ENCODE peak calls at places on chromosomes 7 and 10, in seven cellular contexts. U, A, Z, R, M, C and J are unnamed samples. For H3K4me1, the result is how much of the 10 kb centered on the place peaks cover.

GRCh38 chr7:140659727-140660396 is 12.9 kb upstream of the ADCK2 start:
- DNase-seq in U (no peak), A (no peak), Z (no peak), R (no peak), M (no peak), C (peak), J (no peak)

GRCh38 chr7:158590181-158590530 is 2.5 kb upstream of the PTPRN2 start:
- DNase-seq in U (no peak), A (no peak), Z (no peak), R (no peak), M (no peak), C (no peak), J (no peak)

GRCh38 chr7:139654270-139655181 is 123.3 kb downstream of the HIPK2 start:
- DNase-seq in U (no peak), A (no peak), Z (no peak), R (no peak), M (no peak), C (no peak), J (no peak)

GRCh38 chr7:1954366-1955004 is 278.3 kb downstream of the MAD1L1 start:
- DNase-seq in U (no peak), A (no peak), Z (no peak), R (no peak), M (no peak), C (no peak), J (peak)

GRCh38 chr10:1529806-1530413 is 207.4 kb downstream of the ADARB2 start:
- DNase-seq in U (no peak), A (no peak), Z (no peak), R (no peak), M (no peak), C (no peak), J (no peak)

GRCh38 chr7:1158203-1159126 is 1.5 kb downstream of the ZFAND2A start:
- DNase-seq in U (no peak), A (no peak), Z (no peak), R (no peak), M (no peak), C (no peak), J (no peak)

GRCh38 chr7:114087674-114088539 is 169.1 kb upstream of the PPP1R3A start:
- DNase-seq in U (peak), A (no peak), Z (no peak), R (no peak), M (peak), C (no peak), J (no peak)

GRCh38 chr7:20795361-20795760 is 8.7 kb upstream of the SP8 start:
- DNase-seq in U (no peak), A (no peak), Z (no peak), R (no peak), M (no peak), C (no peak), J (no peak)

GRCh38 chr10:111234234-111234633 is 157.4 kb downstream of the ADRA2A start:
- DNase-seq in U (no peak), A (no peak), Z (no peak), R (no peak), M (no peak), C (no peak), J (no peak)

GRCh38 chr7:17651926-17652385 is 288.3 kb downstream of the SNX13 start:
- DNase-seq in U (peak), A (peak), Z (no peak), R (no peak), M (no peak), C (peak), J (no peak)

GRCh38 chr10:30813872-30814471 is 184.4 kb upstream of the LYZL2 start:
- DNase-seq in U (peak), A (peak), Z (no peak), R (no peak), M (no peak), C (peak), J (no peak)

GRCh38 chr10:11150876-11151275 is 133.2 kb downstream of the CELF2 start:
- DNase-seq in U (no peak), A (no peak), Z (no peak), R (no peak), M (no peak), C (no peak), J (no peak)

GRCh38 chr10:11150255-11150731 is 132.6 kb downstream of the CELF2 start:
- DNase-seq in U (no peak), A (no peak), Z (no peak), R (no peak), M (no peak), C (no peak), J (no peak)

GRCh38 chr10:11148131-11148530 is 130.5 kb downstream of the CELF2 start:
- DNase-seq in U (no peak), A (no peak), Z (no peak), R (no peak), M (no peak), C (no peak), J (no peak)

GRCh38 chr10:11148638-11149037 is 131.0 kb downstream of the CELF2 start:
- DNase-seq in U (no peak), A (no peak), Z (no peak), R (no peak), M (no peak), C (no peak), J (no peak)

GRCh38 chr10:11149499-11149898 is 131.8 kb downstream of the CELF2 start:
- DNase-seq in U (no peak), A (no peak), Z (no peak), R (no peak), M (no peak), C (no peak), J (peak)
- H3K4me1 ChIP-seq in U (under half), A (half or more), Z (under half), R (under half), M (under half), C (under half), J (half or more)

DNA sequence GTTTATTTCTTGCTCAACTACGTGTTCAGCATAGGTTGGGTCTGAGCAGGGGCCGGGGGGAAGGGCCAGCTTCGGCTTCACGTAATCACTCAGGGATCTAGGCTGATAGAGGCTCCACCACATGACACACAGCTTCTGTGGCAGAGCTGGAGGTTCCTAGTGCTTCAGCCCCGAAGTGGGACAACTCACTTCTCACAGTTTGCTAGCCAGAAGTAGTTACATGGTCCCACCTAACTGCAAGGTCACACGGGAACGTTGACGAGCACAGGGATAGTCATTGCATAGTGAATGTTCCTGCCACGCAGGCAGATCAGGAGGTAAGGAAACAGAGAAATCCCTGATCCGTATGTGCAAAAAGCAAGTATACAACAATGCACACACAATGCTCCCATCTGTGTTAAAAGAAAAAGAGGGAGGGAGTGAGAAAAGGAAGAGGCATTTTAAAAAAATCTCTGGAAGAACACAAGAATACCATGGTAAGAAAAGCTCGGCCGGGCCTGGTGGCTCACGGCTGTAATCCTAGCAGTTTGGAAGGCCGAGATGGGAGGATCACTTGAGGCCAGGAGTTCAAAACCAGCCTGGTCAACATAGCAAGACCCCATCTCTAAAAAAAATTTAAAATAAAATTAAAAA is 16.9 kb downstream of the SMURF1 start:
- DNase-seq in U (no peak), A (no peak), Z (no peak), R (peak), M (peak), C (no peak), J (peak)
- H3K4me1 ChIP-seq in U (under half), A (under half), Z (under half), R (under half), M (half or more), C (under half), J (half or more)

GRCh38 chr7:55046582-55047347 is 27.9 kb downstream of the EGFR start:
- DNase-seq in U (no peak), A (no peak), Z (no peak), R (peak), M (no peak), C (no peak), J (no peak)
- H3K4me1 ChIP-seq in U (under half), A (under half), Z (under half), R (under half), M (under half), C (under half), J (under half)

GRCh38 chr7:28625446-28625845 is 213.1 kb downstream of the CREB5 start:
- DNase-seq in U (no peak), A (no peak), Z (no peak), R (no peak), M (no peak), C (peak), J (no peak)
- H3K4me1 ChIP-seq in U (under half), A (under half), Z (under half), R (under half), M (under half), C (under half), J (under half)

DNA sequence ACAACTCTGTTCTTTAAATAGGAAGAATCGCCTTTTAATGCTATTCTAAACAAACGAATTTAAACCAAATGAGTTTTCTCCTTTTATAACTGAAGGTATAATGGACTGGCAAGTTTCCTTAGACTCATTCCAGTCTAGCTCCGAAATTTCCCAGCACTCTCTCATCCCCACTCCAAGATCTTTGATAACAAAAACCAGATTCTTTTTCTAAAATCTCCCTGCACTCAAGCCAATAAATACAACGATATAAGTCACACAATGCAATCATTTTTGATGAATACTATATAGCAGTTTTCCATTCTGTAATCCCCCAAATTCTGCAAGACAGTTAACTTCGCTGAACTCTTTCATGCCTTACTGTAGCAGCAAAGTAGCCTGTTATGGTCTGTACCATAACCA is 1.9 kb downstream of the OGA start:
- DNase-seq in U (no peak), A (no peak), Z (no peak), R (no peak), M (no peak), C (no peak), J (no peak)
- H3K4me1 ChIP-seq in U (under half), A (under half), Z (under half), R (under half), M (under half), C (under half), J (under half)

DNA sequence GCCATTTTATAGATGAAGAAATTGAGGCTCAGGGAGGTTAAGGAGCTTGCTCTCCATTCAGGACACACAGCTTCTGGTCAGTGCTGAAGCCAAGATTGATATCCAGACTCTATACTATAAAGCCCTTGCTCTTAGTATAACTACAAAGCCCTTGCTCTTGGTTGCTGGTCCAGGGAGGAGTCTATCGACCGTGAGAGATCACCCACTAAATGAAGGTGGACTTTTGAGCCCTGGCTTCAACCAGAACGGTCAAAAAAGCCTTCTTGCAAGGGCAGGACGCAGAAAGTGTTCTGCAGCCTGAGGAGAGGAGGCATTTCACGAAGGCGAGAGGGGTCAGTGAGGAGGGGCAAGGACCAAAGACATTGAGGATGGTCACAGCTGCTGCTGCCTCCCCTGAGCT is 176.3 kb downstream of the CYP26A1 start:
- DNase-seq in U (no peak), A (no peak), Z (no peak), R (no peak), M (no peak), C (no peak), J (no peak)
- H3K4me1 ChIP-seq in U (under half), A (under half), Z (under half), R (under half), M (under half), C (under half), J (under half)

GRCh38 chr7:40697653-40698052 is 562.8 kb downstream of the SUGCT start:
- DNase-seq in U (no peak), A (no peak), Z (no peak), R (no peak), M (no peak), C (no peak), J (no peak)

GRCh38 chr7:40698921-40699260 is 564.1 kb downstream of the SUGCT start:
- DNase-seq in U (no peak), A (no peak), Z (no peak), R (no peak), M (no peak), C (no peak), J (no peak)

GRCh38 chr7:40698214-40698920 is 563.6 kb downstream of the SUGCT start:
- DNase-seq in U (peak), A (no peak), Z (no peak), R (no peak), M (no peak), C (peak), J (no peak)

GRCh38 chr7:40694041-40694809 is 559.4 kb downstream of the SUGCT start:
- DNase-seq in U (no peak), A (no peak), Z (no peak), R (no peak), M (no peak), C (no peak), J (no peak)

GRCh38 chr7:40694991-40695390 is 560.2 kb downstream of the SUGCT start:
- DNase-seq in U (no peak), A (no peak), Z (no peak), R (no peak), M (no peak), C (no peak), J (no peak)
- H3K4me1 ChIP-seq in U (under half), A (under half), Z (under half), R (under half), M (under half), C (under half), J (under half)

GRCh38 chr10:77160679-77161078 is 476.9 kb downstream of the KCNMA1 start:
- DNase-seq in U (peak), A (peak), Z (no peak), R (no peak), M (no peak), C (peak), J (no peak)
- H3K4me1 ChIP-seq in U (under half), A (under half), Z (under half), R (under half), M (under half), C (under half), J (under half)

GRCh38 chr7:150974468-150975391 is 3.4 kb downstream of the KCNH2 start:
- DNase-seq in U (no peak), A (peak), Z (peak), R (no peak), M (peak), C (peak), J (no peak)
- H3K4me1 ChIP-seq in U (under half), A (half or more), Z (under half), R (under half), M (under half), C (under half), J (under half)